ENCODE peak calls at places on chromosomes 11 and 22, in seven cellular contexts. P is H7; U is ELR; Y is CD4-positive, CD25-positive, alpha-beta regulatory T cell; D is Calu3; T is head of caudate nucleus; K is fibroblast of the conjunctiva. I is an unnamed sample.

GRCh38 chr11:117454564-117454917 is 126.9 kb downstream of the CEP164 start:
- DNase-seq in P (no peak), U (no peak), Y (no peak), D (no peak), T (no peak), K (no peak), I (no peak)

GRCh38 chr11:65448418-65449196 is 26.0 kb downstream of the NEAT1 start:
- DNase-seq in P (peak), U (peak), Y (peak), D (no peak), T (no peak), K (no peak), I (no peak)

GRCh38 chr11:36793542-36793926 is 195.5 kb upstream of the RAG2 start:
- DNase-seq in P (peak), U (peak), Y (no peak), D (peak), T (no peak), K (no peak), I (no peak)

GRCh38 chr11:35040221-35040942 is 98.6 kb upstream of the CD44 start:
- DNase-seq in P (no peak), U (peak), Y (peak), D (no peak), T (no peak), K (peak), I (no peak)

GRCh38 chr11:75785187-75785586 is 16.6 kb downstream of the DGAT2 start:
- DNase-seq in P (no peak), U (no peak), Y (no peak), D (no peak), T (no peak), K (no peak), I (no peak)

GRCh38 chr11:69003301-69003865 is 9.7 kb downstream of the MRGPRF start:
- DNase-seq in P (no peak), U (no peak), Y (no peak), D (no peak), T (no peak), K (no peak), I (no peak)

GRCh38 chr11:10743354-10744035 is 7.6 kb upstream of the CTR9 start:
- DNase-seq in P (no peak), U (no peak), Y (peak), D (no peak), T (no peak), K (no peak), I (no peak)

GRCh38 chr11:39965701-39966100 is 1493.8 kb downstream of the LRRC4C start:
- DNase-seq in P (no peak), U (no peak), Y (no peak), D (no peak), T (no peak), K (no peak), I (no peak)

GRCh38 chr22:26485013-26485412 is 1.3 kb downstream of the SRRD start:
- DNase-seq in P (no peak), U (peak), Y (no peak), D (no peak), T (no peak), K (no peak), I (no peak)

GRCh38 chr11:67345247-67345948 is 7.9 kb downstream of the POLD4 start:
- DNase-seq in P (no peak), U (no peak), Y (no peak), D (peak), T (no peak), K (no peak), I (peak)

GRCh38 chr11:32531528-32531927 is 52.1 kb upstream of the EIF3M start:
- DNase-seq in P (no peak), U (peak), Y (no peak), D (no peak), T (no peak), K (no peak), I (no peak)

GRCh38 chr11:45879803-45880685 is 5.4 kb upstream of the MAPK8IP1 start:
- DNase-seq in P (no peak), U (peak), Y (no peak), D (no peak), T (peak), K (no peak), I (no peak)

GRCh38 chr11:15190611-15191010 is 75.9 kb downstream of the INSC start:
- DNase-seq in P (no peak), U (no peak), Y (no peak), D (no peak), T (no peak), K (no peak), I (no peak)

I was measured in naive B cell.